ENCODE peak calls at places on chromosomes 16 and 17, in nine cellular contexts. S is H9; O is GOT3; M is GM19239; L is testis; C is activated gamma-delta T cell treated with anti-CD3 and anti-CD28 coated beads, Interleukin-2, amount 50 U/mL, for 16 hours; K is ureter; Z is KG1; W is brain microvascular endothelial cell. T is an unnamed sample.

GRCh38 chr16:11446566-11447119 is 101.4 kb downstream of the RMI2 start:
- DNase-seq in S (no peak), O (no peak), M (no peak), L (no peak), C (no peak), K (no peak), Z (no peak), W (no peak), T (no peak)

GRCh38 chr17:38579934-38580333 is 25.8 kb downstream of the SRCIN1 start:
- DNase-seq in S (peak), O (no peak), M (no peak), L (peak), C (no peak), K (no peak), Z (no peak), W (peak), T (no peak)

GRCh38 chr16:15897834-15898254 is 9.4 kb upstream of the CEP20 start:
- DNase-seq in S (no peak), O (no peak), M (peak), L (no peak), C (no peak), K (no peak), Z (no peak), W (peak), T (no peak)

GRCh38 chr17:66459811-66460270 is 157.4 kb downstream of the PRKCA start:
- DNase-seq in S (no peak), O (peak), M (no peak), L (peak), C (no peak), K (peak), Z (no peak), W (peak), T (peak)

GRCh38 chr17:42844271-42844670 is at the start of gene AOC2:
- DNase-seq in S (no peak), O (no peak), M (no peak), L (no peak), C (no peak), K (no peak), Z (no peak), W (no peak), T (no peak)

GRCh38 chr17:50260501-50260911 is 13.8 kb upstream of the TMEM92 start:
- DNase-seq in S (no peak), O (no peak), M (no peak), L (no peak), C (no peak), K (no peak), Z (no peak), W (no peak), T (no peak)

GRCh38 chr16:83831451-83831987 is 23.7 kb downstream of the HSBP1 start:
- DNase-seq in S (no peak), O (no peak), M (no peak), L (no peak), C (no peak), K (no peak), Z (no peak), W (no peak), T (no peak)

GRCh38 chr17:66636111-66636510 is 198.8 kb upstream of the CACNG5 start:
- DNase-seq in S (no peak), O (no peak), M (no peak), L (no peak), C (no peak), K (no peak), Z (no peak), W (peak), T (no peak)

GRCh38 chr16:67419931-67420330 is 3.7 kb upstream of the ZDHHC1 start:
- DNase-seq in S (no peak), O (no peak), M (no peak), L (no peak), C (no peak), K (no peak), Z (no peak), W (no peak), T (no peak)

GRCh38 chr16:50742521-50743150 is 750 bp downstream of the CYLD start:
- DNase-seq in S (no peak), O (no peak), M (peak), L (no peak), C (peak), K (peak), Z (no peak), W (no peak), T (no peak)

GRCh38 chr17:2901582-2901981 is 105.3 kb downstream of the RAP1GAP2 start:
- DNase-seq in S (no peak), O (no peak), M (no peak), L (peak), C (no peak), K (no peak), Z (no peak), W (no peak), T (no peak)

GRCh38 chr16:55480228-55480655 is 1.2 kb downstream of the MMP2 start:
- DNase-seq in S (peak), O (peak), M (no peak), L (peak), C (no peak), K (peak), Z (no peak), W (peak), T (no peak)

GRCh38 chr17:47959825-47960655 is 2.4 kb upstream of the PRR15L start:
- DNase-seq in S (no peak), O (no peak), M (no peak), L (no peak), C (no peak), K (no peak), Z (no peak), W (no peak), T (no peak)

GRCh38 chr17:32609085-32609484 is 122.3 kb downstream of the CDK5R1 start:
- DNase-seq in S (no peak), O (no peak), M (peak), L (no peak), C (peak), K (peak), Z (peak), W (no peak), T (peak)

GRCh38 chr17:8695241-8695640 is 49.4 kb downstream of the CCDC42 start:
- DNase-seq in S (no peak), O (no peak), M (no peak), L (no peak), C (no peak), K (no peak), Z (no peak), W (no peak), T (no peak)

GRCh38 chr16:89453662-89454321 is 36.6 kb downstream of the ANKRD11 start:
- DNase-seq in S (no peak), O (no peak), M (no peak), L (no peak), C (no peak), K (no peak), Z (no peak), W (no peak), T (peak)

GRCh38 chr17:7294614-7295153 is at the start of gene YBX2:
- DNase-seq in S (peak), O (no peak), M (peak), L (peak), C (peak), K (peak), Z (no peak), W (no peak), T (peak)

T was measured in GF-D8.